ENCODE peak calls at places on chromosome 20, in six cellular contexts. V is heart right ventricle; K is CD4-positive, CD25-positive, alpha-beta regulatory T cell; E is endothelial cell of umbilical vein; B is aorta; L is A549. H is an unnamed sample.

GRCh38 chr20:8646026-8646425 is 422.9 kb upstream of the PLCB4 start:
- DNase-seq in V (no peak), K (no peak), E (peak), B (no peak), L (no peak), H (no peak)

GRCh38 chr20:20780127-20780822 is 67.8 kb upstream of the RALGAPA2 start:
- DNase-seq in V (peak), K (no peak), E (no peak), B (peak), L (peak), H (no peak)

GRCh38 chr20:58294497-58295455 is 14.7 kb upstream of the RAB22A start:
- DNase-seq in V (no peak), K (no peak), E (no peak), B (no peak), L (no peak), H (peak)

GRCh38 chr20:13455713-13456112 is 183.0 kb downstream of the TASP1 start:
- DNase-seq in V (no peak), K (no peak), E (no peak), B (no peak), L (no peak), H (no peak)

GRCh38 chr20:44074252-44075151 is 112.5 kb downstream of the JPH2 start:
- DNase-seq in V (peak), K (no peak), E (peak), B (peak), L (no peak), H (no peak)

GRCh38 chr20:25507385-25508082 is 77.8 kb downstream of the NINL start:
- DNase-seq in V (no peak), K (no peak), E (no peak), B (no peak), L (no peak), H (no peak)

GRCh38 chr20:24485981-24486380 is 16.6 kb downstream of the SYNDIG1 start:
- DNase-seq in V (no peak), K (no peak), E (no peak), B (no peak), L (no peak), H (no peak)

GRCh38 chr20:55160022-55160421 is 684.6 kb downstream of the DOK5 start:
- DNase-seq in V (no peak), K (no peak), E (no peak), B (no peak), L (no peak), H (peak)

GRCh38 chr20:57614490-57615471 is 5.4 kb downstream of the ZBP1 start:
- DNase-seq in V (no peak), K (no peak), E (no peak), B (peak), L (no peak), H (no peak)

GRCh38 chr20:35776513-35777101 is 4.8 kb downstream of the PHF20 start:
- DNase-seq in V (peak), K (no peak), E (peak), B (peak), L (peak), H (no peak)

GRCh38 chr20:14800743-14801425 is 463.5 kb upstream of the FLRT3 start:
- DNase-seq in V (no peak), K (no peak), E (no peak), B (no peak), L (no peak), H (no peak)

GRCh38 chr20:57582432-57583288 is 21.8 kb downstream of the PCK1 start:
- DNase-seq in V (peak), K (no peak), E (peak), B (peak), L (peak), H (peak)

GRCh38 chr20:12371955-12372354 is 454.3 kb downstream of the BTBD3 start:
- DNase-seq in V (no peak), K (no peak), E (no peak), B (no peak), L (no peak), H (no peak)

GRCh38 chr20:64069614-64070243 is 6.7 kb downstream of the TCEA2 start:
- DNase-seq in V (no peak), K (no peak), E (peak), B (no peak), L (no peak), H (peak)

GRCh38 chr20:45833030-45833882 is at the start of gene SNX21:
- DNase-seq in V (peak), K (no peak), E (peak), B (peak), L (peak), H (peak)

GRCh38 chr20:62203378-62204030 is 16.6 kb downstream of the HRH3 start:
- DNase-seq in V (peak), K (no peak), E (peak), B (peak), L (no peak), H (no peak)

GRCh38 chr20:51176846-51177245 is 153.9 kb upstream of the KCNG1 start:
- DNase-seq in V (no peak), K (no peak), E (no peak), B (no peak), L (no peak), H (no peak)

GRCh38 chr20:32110173-32110704 is 725 bp downstream of the TM9SF4 start:
- DNase-seq in V (no peak), K (no peak), E (no peak), B (no peak), L (no peak), H (no peak)

GRCh38 chr20:9441948-9442347 is 72.4 kb upstream of the LAMP5 start:
- DNase-seq in V (no peak), K (no peak), E (no peak), B (no peak), L (no peak), H (no peak)

GRCh38 chr20:10646886-10647420 is 26.8 kb downstream of the JAG1 start:
- DNase-seq in V (no peak), K (no peak), E (no peak), B (no peak), L (no peak), H (no peak)
- H3K4me3 ChIP-seq in V (no peak), K (no peak), E (no peak), B (no peak), L (no peak), H (no peak)

GRCh38 chr20:4919047-4919704 is 82.1 kb downstream of the SLC23A2 start:
- DNase-seq in V (no peak), K (no peak), E (no peak), B (no peak), L (no peak), H (no peak)

GRCh38 chr20:4920131-4920530 is 81.2 kb downstream of the SLC23A2 start:
- DNase-seq in V (no peak), K (no peak), E (no peak), B (no peak), L (no peak), H (no peak)

GRCh38 chr20:4920655-4921054 is 80.7 kb downstream of the SLC23A2 start:
- DNase-seq in V (no peak), K (no peak), E (no peak), B (no peak), L (no peak), H (no peak)

GRCh38 chr20:4916991-4917881 is 84.1 kb downstream of the SLC23A2 start:
- DNase-seq in V (no peak), K (no peak), E (no peak), B (no peak), L (peak), H (peak)

GRCh38 chr20:4918473-4918872 is 82.8 kb downstream of the SLC23A2 start:
- DNase-seq in V (no peak), K (no peak), E (no peak), B (no peak), L (no peak), H (no peak)
- H3K27ac ChIP-seq in V (no peak), K (no peak), E (no peak), B (no peak), L (no peak), H (no peak)

GRCh38 chr20:49704932-49705336 is 8.7 kb downstream of the B4GALT5 start:
- DNase-seq in V (no peak), K (no peak), E (no peak), B (no peak), L (no peak), H (no peak)
- H3K4me3 ChIP-seq in V (no peak), K (peak), E (no peak), B (no peak), L (no peak), H (no peak)

DNA sequence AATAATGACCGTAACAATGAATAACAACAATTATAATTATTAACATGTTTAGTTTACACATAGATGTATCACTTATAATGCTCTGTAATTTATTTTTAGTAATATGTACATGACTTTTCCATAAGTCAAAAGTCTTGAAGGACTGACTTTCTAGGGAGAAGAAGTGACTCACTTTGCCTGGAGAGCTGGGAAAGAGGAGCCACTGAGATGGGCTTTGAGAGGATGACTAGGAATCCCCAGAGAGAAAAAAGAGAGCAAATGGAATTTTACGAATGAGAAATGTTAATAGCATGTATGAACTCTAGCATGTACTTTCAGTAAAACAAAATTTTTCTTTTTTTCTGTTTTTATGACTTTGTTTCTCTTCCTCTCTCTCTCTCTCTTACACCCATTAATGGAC is 67.8 kb upstream of the RALY start:
- DNase-seq in V (no peak), K (no peak), E (no peak), B (no peak), L (no peak), H (no peak)
- H3K27ac ChIP-seq in V (no peak), K (no peak), E (no peak), B (no peak), L (no peak), H (no peak)

GRCh38 chr20:34711813-34712430 is 7.8 kb downstream of the TP53INP2 start:
- DNase-seq in V (no peak), K (no peak), E (no peak), B (no peak), L (no peak), H (no peak)

GRCh38 chr20:34710861-34711574 is 6.9 kb downstream of the TP53INP2 start:
- DNase-seq in V (no peak), K (no peak), E (no peak), B (no peak), L (no peak), H (no peak)

GRCh38 chr20:34709044-34709835 is 5.1 kb downstream of the TP53INP2 start:
- DNase-seq in V (peak), K (peak), E (peak), B (peak), L (peak), H (peak)

GRCh38 chr20:34709836-34710567 is 5.9 kb downstream of the TP53INP2 start:
- DNase-seq in V (peak), K (peak), E (peak), B (peak), L (no peak), H (peak)

DNA sequence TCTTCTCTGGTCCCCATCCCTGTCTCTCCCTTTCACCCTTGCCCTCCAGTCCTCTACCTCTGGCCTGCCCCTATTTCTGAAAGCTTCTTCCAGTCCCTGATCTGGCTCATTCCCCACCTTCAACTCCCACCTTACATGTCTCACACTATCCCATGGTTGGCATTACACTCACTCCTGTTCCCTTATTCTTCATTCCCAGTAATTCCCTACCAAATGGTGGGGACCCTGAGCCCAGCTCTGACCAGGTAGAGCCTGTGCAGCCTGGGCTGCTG is 6.4 kb downstream of the TP53INP2 start:
- DNase-seq in V (no peak), K (no peak), E (no peak), B (no peak), L (no peak), H (no peak)
- H3K4me3 ChIP-seq in V (peak), K (peak), E (no peak), B (no peak), L (peak), H (peak)

GRCh38 chr20:37228656-37229055 is 33.0 kb downstream of the GHRH start:
- DNase-seq in V (no peak), K (no peak), E (no peak), B (no peak), L (no peak), H (no peak)
- H3K27ac ChIP-seq in V (peak), K (no peak), E (no peak), B (peak), L (no peak), H (peak)

GRCh38 chr20:4189375-4189774 is 174.0 kb upstream of the RNF24 start:
- DNase-seq in V (no peak), K (no peak), E (no peak), B (no peak), L (no peak), H (no peak)
- H3K4me3 ChIP-seq in V (no peak), K (no peak), E (no peak), B (no peak), L (no peak), H (no peak)

GRCh38 chr20:2054911-2055310 is 46.7 kb upstream of the STK35 start:
- DNase-seq in V (no peak), K (no peak), E (no peak), B (no peak), L (no peak), H (no peak)
- H3K27ac ChIP-seq in V (no peak), K (no peak), E (no peak), B (no peak), L (no peak), H (no peak)